ENCODE peak calls at places on chromosomes 5 and 9, in nine cellular contexts. One of them, this sample, is unnamed.

GRCh38 chr9:133795049-133795448 is 56.9 kb upstream of the SARDH start:
- DNase-seq in tibial nerve: no peak
- DNase-seq in body of pancreas: no peak
- DNase-seq in stomach: no peak
- DNase-seq in uterus: no peak
- DNase-seq in A549: no peak
- DNase-seq in IMR-90: no peak
- DNase-seq in Peyer's patch: no peak
- DNase-seq in heart left ventricle: no peak
- DNase-seq in this sample: no peak

GRCh38 chr9:121744002-121744686 is 92.7 kb downstream of the DAB2IP start:
- DNase-seq in tibial nerve: peak; percentile 52
- DNase-seq in body of pancreas: peak; percentile 78
- DNase-seq in stomach: peak; percentile 73
- DNase-seq in uterus: no peak
- DNase-seq in A549: peak; percentile 90
- DNase-seq in IMR-90: peak; percentile 43
- DNase-seq in Peyer's patch: peak; percentile 51
- DNase-seq in heart left ventricle: no peak
- DNase-seq in this sample: peak; percentile 66

GRCh38 chr9:117403403-117403811 is 11.4 kb downstream of the ASTN2 start:
- DNase-seq in tibial nerve: no peak
- DNase-seq in body of pancreas: no peak
- DNase-seq in stomach: no peak
- DNase-seq in uterus: no peak
- DNase-seq in A549: no peak
- DNase-seq in IMR-90: no peak
- DNase-seq in Peyer's patch: no peak
- DNase-seq in heart left ventricle: no peak
- DNase-seq in this sample: no peak

GRCh38 chr5:111083323-111083722 is 8.8 kb upstream of the WDR36 start:
- DNase-seq in tibial nerve: no peak
- DNase-seq in body of pancreas: no peak
- DNase-seq in stomach: no peak
- DNase-seq in uterus: no peak
- DNase-seq in A549: no peak
- DNase-seq in IMR-90: no peak
- DNase-seq in Peyer's patch: no peak
- DNase-seq in heart left ventricle: no peak
- DNase-seq in this sample: no peak

GRCh38 chr5:155872801-155873200 is 454.2 kb upstream of the SGCD start:
- DNase-seq in tibial nerve: no peak
- DNase-seq in body of pancreas: no peak
- DNase-seq in stomach: no peak
- DNase-seq in uterus: no peak
- DNase-seq in A549: no peak
- DNase-seq in IMR-90: peak; percentile 3
- DNase-seq in Peyer's patch: no peak
- DNase-seq in heart left ventricle: no peak
- DNase-seq in this sample: no peak

GRCh38 chr9:74772126-74772525 is 115.6 kb downstream of the TRPM6 start:
- DNase-seq in tibial nerve: no peak
- DNase-seq in body of pancreas: no peak
- DNase-seq in stomach: no peak
- DNase-seq in uterus: no peak
- DNase-seq in A549: no peak
- DNase-seq in IMR-90: no peak
- DNase-seq in Peyer's patch: no peak
- DNase-seq in heart left ventricle: no peak
- DNase-seq in this sample: no peak

GRCh38 chr5:109479260-109479860 is 69.6 kb upstream of the PJA2 start:
- DNase-seq in tibial nerve: no peak
- DNase-seq in body of pancreas: no peak
- DNase-seq in stomach: no peak
- DNase-seq in uterus: no peak
- DNase-seq in A549: peak; percentile 5
- DNase-seq in IMR-90: peak; percentile 34
- DNase-seq in Peyer's patch: no peak
- DNase-seq in heart left ventricle: no peak
- DNase-seq in this sample: no peak

GRCh38 chr9:18707489-18708210 is 233.7 kb downstream of the ADAMTSL1 start:
- DNase-seq in tibial nerve: no peak
- DNase-seq in body of pancreas: no peak
- DNase-seq in stomach: no peak
- DNase-seq in uterus: no peak
- DNase-seq in A549: no peak
- DNase-seq in IMR-90: no peak
- DNase-seq in Peyer's patch: no peak
- DNase-seq in heart left ventricle: no peak
- DNase-seq in this sample: no peak

GRCh38 chr5:31845351-31845750 is 206.4 kb downstream of the PDZD2 start:
- DNase-seq in tibial nerve: no peak
- DNase-seq in body of pancreas: no peak
- DNase-seq in stomach: no peak
- DNase-seq in uterus: no peak
- DNase-seq in A549: no peak
- DNase-seq in IMR-90: no peak
- DNase-seq in Peyer's patch: no peak
- DNase-seq in heart left ventricle: no peak
- DNase-seq in this sample: no peak

GRCh38 chr9:20906326-20906725 is 125.1 kb downstream of the HACD4 start:
- DNase-seq in tibial nerve: no peak
- DNase-seq in body of pancreas: no peak
- DNase-seq in stomach: no peak
- DNase-seq in uterus: no peak
- DNase-seq in A549: no peak
- DNase-seq in IMR-90: no peak
- DNase-seq in Peyer's patch: no peak
- DNase-seq in heart left ventricle: no peak
- DNase-seq in this sample: no peak

GRCh38 chr5:59348189-59348588 is 545.3 kb downstream of the PDE4D start:
- DNase-seq in tibial nerve: no peak
- DNase-seq in body of pancreas: peak; percentile 16
- DNase-seq in stomach: no peak
- DNase-seq in uterus: no peak
- DNase-seq in A549: no peak
- DNase-seq in IMR-90: no peak
- DNase-seq in Peyer's patch: no peak
- DNase-seq in heart left ventricle: no peak
- DNase-seq in this sample: no peak

GRCh38 chr9:127980056-127980705 is 608 bp downstream of the EEIG1 start:
- DNase-seq in tibial nerve: no peak
- DNase-seq in body of pancreas: peak; percentile 73
- DNase-seq in stomach: peak; percentile 81
- DNase-seq in uterus: peak; percentile 52
- DNase-seq in A549: no peak
- DNase-seq in IMR-90: no peak
- DNase-seq in Peyer's patch: peak; percentile 75
- DNase-seq in heart left ventricle: peak; percentile 68
- DNase-seq in this sample: peak; percentile 82

GRCh38 chr5:134540747-134541733 is 15.6 kb downstream of the JADE2 start:
- DNase-seq in tibial nerve: no peak
- DNase-seq in body of pancreas: no peak
- DNase-seq in stomach: no peak
- DNase-seq in uterus: no peak
- DNase-seq in A549: no peak
- DNase-seq in IMR-90: no peak
- DNase-seq in Peyer's patch: no peak
- DNase-seq in heart left ventricle: no peak
- DNase-seq in this sample: no peak
- TF ChIP-seq POLR2A in tibial nerve: no peak
- TF ChIP-seq POLR2A in body of pancreas: no peak
- TF ChIP-seq POLR2A in stomach: no peak
- TF ChIP-seq POLR2A in uterus: no peak
- TF ChIP-seq POLR2A in A549: no peak
- TF ChIP-seq POLR2A in IMR-90: no peak
- TF ChIP-seq POLR2A in Peyer's patch: no peak
- TF ChIP-seq POLR2A in heart left ventricle: no peak
- TF ChIP-seq POLR2A in this sample: no peak

GRCh38 chr9:94867281-94867841 is 140.9 kb downstream of the AOPEP start:
- DNase-seq in tibial nerve: peak; percentile 46
- DNase-seq in body of pancreas: peak; percentile 88
- DNase-seq in stomach: peak; percentile 83
- DNase-seq in uterus: peak; percentile 57
- DNase-seq in A549: peak; percentile 87
- DNase-seq in IMR-90: peak; percentile 91
- DNase-seq in Peyer's patch: no peak
- DNase-seq in heart left ventricle: no peak
- DNase-seq in this sample: peak; percentile 79

GRCh38 chr9:94868462-94868861 is 142.0 kb downstream of the AOPEP start:
- DNase-seq in tibial nerve: no peak
- DNase-seq in body of pancreas: no peak
- DNase-seq in stomach: no peak
- DNase-seq in uterus: no peak
- DNase-seq in A549: no peak
- DNase-seq in IMR-90: peak; percentile 12
- DNase-seq in Peyer's patch: no peak
- DNase-seq in heart left ventricle: no peak
- DNase-seq in this sample: no peak

GRCh38 chr9:94866770-94867169 is 140.3 kb downstream of the AOPEP start:
- DNase-seq in tibial nerve: no peak
- DNase-seq in body of pancreas: no peak
- DNase-seq in stomach: no peak
- DNase-seq in uterus: no peak
- DNase-seq in A549: no peak
- DNase-seq in IMR-90: peak; percentile 33
- DNase-seq in Peyer's patch: no peak
- DNase-seq in heart left ventricle: no peak
- DNase-seq in this sample: no peak

GRCh38 chr9:94869415-94869838 is 142.9 kb downstream of the AOPEP start:
- DNase-seq in tibial nerve: no peak
- DNase-seq in body of pancreas: no peak
- DNase-seq in stomach: no peak
- DNase-seq in uterus: no peak
- DNase-seq in A549: no peak
- DNase-seq in IMR-90: peak; percentile 36
- DNase-seq in Peyer's patch: no peak
- DNase-seq in heart left ventricle: no peak
- DNase-seq in this sample: no peak

DNA sequence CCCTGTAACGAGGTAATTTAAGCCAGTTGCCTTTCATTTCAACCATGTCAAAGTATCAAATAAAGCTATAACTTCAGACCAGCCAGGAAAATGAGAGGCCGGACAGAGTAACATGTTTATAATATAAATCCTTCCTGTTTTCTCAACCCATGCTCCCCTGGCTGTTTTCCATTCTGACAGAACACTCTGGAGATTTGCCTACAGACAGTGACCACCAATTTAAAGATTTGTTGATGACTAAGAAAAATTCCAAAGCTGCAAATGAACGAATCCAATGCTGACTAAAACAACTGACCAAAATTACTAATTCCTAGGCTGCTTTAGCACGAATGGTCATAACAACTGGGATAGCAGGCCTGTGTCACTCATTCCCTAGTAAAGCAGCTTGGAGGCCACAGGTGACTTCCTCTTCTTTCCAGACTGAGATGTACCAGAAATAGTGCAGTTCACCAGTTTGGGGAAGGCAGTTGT is 141.4 kb downstream of the AOPEP start:
- DNase-seq in tibial nerve: no peak
- DNase-seq in body of pancreas: peak; percentile 16
- DNase-seq in stomach: no peak
- DNase-seq in uterus: no peak
- DNase-seq in A549: peak; percentile 51
- DNase-seq in IMR-90: peak; percentile 98
- DNase-seq in Peyer's patch: no peak
- DNase-seq in heart left ventricle: no peak
- DNase-seq in this sample: no peak
- H3K27ac ChIP-seq in tibial nerve: peak overlapping the region; percentile 13
- H3K27ac ChIP-seq in body of pancreas: peak overlapping the region; percentile 81
- H3K27ac ChIP-seq in stomach: peak overlapping the region; percentile 91
- H3K27ac ChIP-seq in uterus: peak overlapping the region; percentile 97
- H3K27ac ChIP-seq in A549: peak overlapping the region; percentile 97
- H3K27ac ChIP-seq in IMR-90: peak overlapping the region; percentile 49
- H3K27ac ChIP-seq in Peyer's patch: peak overlapping the region; percentile 72
- H3K27ac ChIP-seq in heart left ventricle: peak overlapping the region; percentile 98
- H3K27ac ChIP-seq in this sample: peak overlapping the region; percentile 91

GRCh38 chr9:114155967-114156294 is 594 bp downstream of the COL27A1 start:
- DNase-seq in tibial nerve: no peak
- DNase-seq in body of pancreas: no peak
- DNase-seq in stomach: no peak
- DNase-seq in uterus: no peak
- DNase-seq in A549: no peak
- DNase-seq in IMR-90: no peak
- DNase-seq in Peyer's patch: no peak
- DNase-seq in heart left ventricle: no peak
- DNase-seq in this sample: no peak

GRCh38 chr9:114155263-114155966 is at the start of gene COL27A1:
- DNase-seq in tibial nerve: peak; percentile 75
- DNase-seq in body of pancreas: peak; percentile 80
- DNase-seq in stomach: peak; percentile 87
- DNase-seq in uterus: peak; percentile 90
- DNase-seq in A549: peak; percentile 82
- DNase-seq in IMR-90: peak; percentile 70
- DNase-seq in Peyer's patch: peak; percentile 64
- DNase-seq in heart left ventricle: peak; percentile 91
- DNase-seq in this sample: peak; percentile 87

GRCh38 chr9:114157516-114158176 is 2.3 kb downstream of the COL27A1 start:
- DNase-seq in tibial nerve: no peak
- DNase-seq in body of pancreas: no peak
- DNase-seq in stomach: no peak
- DNase-seq in uterus: no peak
- DNase-seq in A549: no peak
- DNase-seq in IMR-90: peak; percentile 69
- DNase-seq in Peyer's patch: no peak
- DNase-seq in heart left ventricle: no peak
- DNase-seq in this sample: no peak

GRCh38 chr9:114156311-114156657 is 947 bp downstream of the COL27A1 start:
- DNase-seq in tibial nerve: no peak
- DNase-seq in body of pancreas: peak; percentile 39
- DNase-seq in stomach: peak; percentile 35
- DNase-seq in uterus: no peak
- DNase-seq in A549: no peak
- DNase-seq in IMR-90: no peak
- DNase-seq in Peyer's patch: no peak
- DNase-seq in heart left ventricle: no peak
- DNase-seq in this sample: peak; percentile 66

GRCh38 chr9:114156658-114157421 is 1.5 kb downstream of the COL27A1 start:
- DNase-seq in tibial nerve: peak; percentile 40
- DNase-seq in body of pancreas: peak; percentile 65
- DNase-seq in stomach: peak; percentile 45
- DNase-seq in uterus: peak; percentile 80
- DNase-seq in A549: peak; percentile 28
- DNase-seq in IMR-90: peak; percentile 84
- DNase-seq in Peyer's patch: no peak
- DNase-seq in heart left ventricle: peak; percentile 82
- DNase-seq in this sample: peak; percentile 77
- TF ChIP-seq CTCF in tibial nerve: peak; percentile 23
- TF ChIP-seq CTCF in body of pancreas: no peak
- TF ChIP-seq CTCF in stomach: no peak
- TF ChIP-seq CTCF in uterus: peak; percentile 21
- TF ChIP-seq CTCF in A549: no peak
- TF ChIP-seq CTCF in IMR-90: peak; percentile 34
- TF ChIP-seq CTCF in Peyer's patch: no peak
- TF ChIP-seq CTCF in heart left ventricle: no peak
- TF ChIP-seq CTCF in this sample: peak; percentile 16

DNA sequence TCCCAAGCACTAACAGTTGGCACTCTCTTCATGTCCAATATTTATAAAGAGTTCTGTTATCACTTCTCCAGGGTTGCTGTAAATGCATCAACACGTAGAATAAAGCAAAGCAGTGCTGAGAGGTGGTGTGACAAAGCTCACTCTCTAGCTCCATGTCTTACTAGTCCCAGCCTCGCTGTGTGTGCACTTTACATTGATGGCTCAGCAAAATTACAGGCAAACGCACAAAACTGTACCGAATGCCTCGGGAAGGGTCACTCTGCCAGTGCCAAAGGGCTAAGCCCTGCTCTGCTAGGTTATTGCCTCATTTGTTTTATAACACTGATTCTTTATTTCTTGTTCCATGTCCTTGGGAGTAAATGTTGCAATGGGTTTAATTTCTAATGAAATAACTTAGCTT is 1005.9 kb upstream of the WWC1 start:
- DNase-seq in tibial nerve: no peak
- DNase-seq in body of pancreas: no peak
- DNase-seq in stomach: no peak
- DNase-seq in uterus: no peak
- DNase-seq in A549: no peak
- DNase-seq in IMR-90: no peak
- DNase-seq in Peyer's patch: no peak
- DNase-seq in heart left ventricle: no peak
- DNase-seq in this sample: no peak
- TF ChIP-seq POLR2A in tibial nerve: no peak
- TF ChIP-seq POLR2A in body of pancreas: no peak
- TF ChIP-seq POLR2A in stomach: no peak
- TF ChIP-seq POLR2A in uterus: no peak
- TF ChIP-seq POLR2A in A549: no peak
- TF ChIP-seq POLR2A in IMR-90: no peak
- TF ChIP-seq POLR2A in Peyer's patch: no peak
- TF ChIP-seq POLR2A in heart left ventricle: no peak
- TF ChIP-seq POLR2A in this sample: no peak